ENCODE peak calls at places on chromosomes 13 and 19, in six cellular contexts. Y is choroid plexus epithelial cell, L is neural progenitor cell, Z is AG10803, U is lung, W is foreskin fibroblast. I is an unnamed sample.
A peak's percentile ranks its signal among the peaks of the same experiment; 100 is the strongest.

GRCh38 chr13:51764184-51765141 is 39.5 kb downstream of the DHRS12 start:
- DNase-seq in Z (peak; percentile 43), W (peak; percentile 88), Y (peak; percentile 81), U (no peak), L (no peak), I (peak; percentile 78)

GRCh38 chr13:90362718-90363117 is 984.8 kb upstream of the MIR17HG start:
- DNase-seq in L (no peak), Z (peak; percentile 1), U (no peak), Y (peak; percentile 10), W (no peak), I (peak; percentile 1)

GRCh38 chr13:76837811-76838210 is 48.4 kb downstream of the KCTD12 start:
- DNase-seq in Z (no peak), U (no peak), W (peak; percentile 58), L (no peak), Y (peak; percentile 43), I (no peak)

GRCh38 chr13:39263033-39263432 is 224.8 kb downstream of the NHLRC3 start:
- DNase-seq in U (no peak), Y (peak; percentile 61), L (peak; percentile 49), W (peak; percentile 72), Z (peak; percentile 17), I (peak; percentile 50)

GRCh38 chr19:959935-960502 is 24.1 kb upstream of the WDR18 start:
- DNase-seq in W (no peak), Z (no peak), L (peak; percentile 41), Y (no peak), U (no peak), I (no peak)

GRCh38 chr13:74052402-74052928 is 81.7 kb downstream of the KLF12 start:
- DNase-seq in W (no peak), U (no peak), Y (no peak), Z (no peak), L (no peak), I (no peak)

GRCh38 chr19:29093553-29093908 is 119.4 kb downstream of the UQCRFS1 start:
- DNase-seq in Y (no peak), L (no peak), U (no peak), W (no peak), Z (no peak), I (no peak)

GRCh38 chr13:66207610-66208009 is 1022.5 kb downstream of the PCDH9 start:
- DNase-seq in U (no peak), L (no peak), Z (no peak), Y (no peak), W (no peak), I (no peak)

GRCh38 chr19:6230991-6231448 is 48.8 kb downstream of the MLLT1 start:
- DNase-seq in U (no peak), Y (no peak), W (no peak), Z (no peak), L (no peak), I (no peak)

GRCh38 chr19:44653977-44654784 is 10.5 kb downstream of the PVR start:
- DNase-seq in W (peak; percentile 63), L (peak; percentile 80), Y (peak; percentile 63), U (peak; percentile 79), Z (peak; percentile 63), I (peak; percentile 46)

GRCh38 chr19:610071-610800 is 20.6 kb downstream of the HCN2 start:
- DNase-seq in Y (peak; percentile 56), Z (no peak), W (no peak), L (no peak), U (no peak), I (no peak)

GRCh38 chr19:16804176-16804575 is 25.0 kb upstream of the SIN3B start:
- DNase-seq in Y (no peak), Z (no peak), W (no peak), L (no peak), U (no peak), I (no peak)

GRCh38 chr13:39451860-39452301 is 151.1 kb downstream of the LHFPL6 start:
- DNase-seq in U (no peak), Y (peak; percentile 97), Z (peak; percentile 44), L (no peak), W (peak; percentile 14), I (peak; percentile 7)

GRCh38 chr13:39676315-39676876 is 20.9 kb downstream of the COG6 start:
- DNase-seq in Y (peak; percentile 78), W (peak; percentile 54), U (no peak), L (peak; percentile 57), Z (peak; percentile 49), I (peak; percentile 35)

GRCh38 chr13:60095300-60095699 is 68.4 kb downstream of the DIAPH3 start:
- DNase-seq in L (no peak), Z (no peak), Y (no peak), U (no peak), W (no peak), I (no peak)

GRCh38 chr19:16576690-16577530 is 4.7 kb upstream of the SLC35E1 start:
- DNase-seq in U (no peak), L (no peak), Y (no peak), Z (no peak), W (no peak), I (no peak)

GRCh38 chr19:38729653-38730469 is 14.4 kb downstream of the CAPN12 start:
- DNase-seq in Y (peak; percentile 59), W (peak; percentile 78), U (peak; percentile 74), L (peak; percentile 88), Z (peak; percentile 49), I (peak; percentile 50)

GRCh38 chr19:45485301-45486077 is 11.4 kb downstream of the RTN2 start:
- DNase-seq in Y (peak; percentile 97), U (peak; percentile 98), Z (peak; percentile 93), L (peak; percentile 99), W (peak; percentile 97), I (peak; percentile 98)

GRCh38 chr13:99151516-99151915 is 49.1 kb upstream of the UBAC2 start:
- DNase-seq in L (no peak), U (no peak), Y (peak; percentile 50), Z (peak; percentile 59), W (peak; percentile 66), I (peak; percentile 80)

GRCh38 chr19:13959962-13960862 is 7.9 kb downstream of the DCAF15 start:
- DNase-seq in L (peak; percentile 30), Z (no peak), U (no peak), Y (no peak), W (peak; percentile 19), I (no peak)

GRCh38 chr13:28606466-28606865 is 52.5 kb upstream of the POMP start:
- DNase-seq in U (no peak), Z (no peak), Y (no peak), L (no peak), W (no peak), I (no peak)

GRCh38 chr19:35205733-35206323 is 22.7 kb downstream of the FAM187B start:
- DNase-seq in L (no peak), U (no peak), Z (no peak), Y (no peak), W (no peak), I (no peak)
- H3K4me3 ChIP-seq in L (no peak overlapping the region), U (no peak overlapping the region), Z (no peak overlapping the region), Y (no peak overlapping the region), W (no peak overlapping the region), I (no peak overlapping the region)

DNA sequence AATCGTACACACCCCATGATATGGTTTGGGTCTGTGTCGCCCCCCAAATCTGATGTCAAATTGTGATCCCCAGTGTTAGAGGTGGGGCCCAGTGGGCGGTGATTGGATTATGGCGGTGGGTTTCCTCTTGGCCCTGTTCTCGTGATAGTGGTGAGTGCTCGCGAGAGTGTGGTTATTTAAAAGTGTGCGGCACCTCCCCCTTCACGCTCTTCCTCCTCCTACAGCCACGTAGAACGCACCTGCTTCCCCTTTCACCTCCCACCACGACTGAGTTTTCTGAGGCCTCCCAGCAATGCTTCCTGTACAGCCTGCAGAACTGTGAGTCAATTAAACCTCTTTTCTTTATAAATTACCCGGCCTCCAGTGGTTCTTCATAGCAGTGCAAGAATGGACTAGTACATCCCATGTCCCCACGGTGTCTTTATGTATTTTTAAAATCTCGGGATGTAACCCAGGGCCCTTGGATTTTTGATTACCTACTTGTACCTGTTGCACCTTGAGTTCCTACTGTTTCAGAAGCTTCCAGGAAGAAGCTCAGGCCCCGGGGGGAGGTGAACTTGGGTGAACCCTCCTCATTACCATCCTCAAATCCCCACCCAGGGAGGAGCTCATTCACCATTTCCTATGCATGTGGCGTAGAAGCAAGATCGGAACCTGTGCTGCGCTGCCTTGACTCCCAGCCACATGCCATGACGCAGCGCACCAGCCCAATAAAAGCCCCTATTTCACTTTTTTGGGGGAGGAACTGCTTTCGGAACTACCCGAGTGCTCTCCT is 52.4 kb downstream of the TEX29 start:
- DNase-seq in W (no peak), Y (no peak), L (no peak), Z (no peak), U (peak; percentile 24), I (no peak)
- H3K4me3 ChIP-seq in W (no peak overlapping the region), Y (no peak overlapping the region), L (no peak overlapping the region), Z (no peak overlapping the region), U (no peak overlapping the region), I (no peak overlapping the region)

GRCh38 chr19:4911786-4912672 is 2.7 kb downstream of the UHRF1 start:
- DNase-seq in L (peak; percentile 73), U (peak; percentile 70), Y (peak; percentile 100), W (peak; percentile 100), Z (peak; percentile 100), I (peak; percentile 99)
- H3K4me3 ChIP-seq in L (peak overlapping the region; percentile 96), U (no peak overlapping the region), Y (peak overlapping the region; percentile 74), W (peak overlapping the region; percentile 56), Z (peak overlapping the region; percentile 58), I (peak overlapping the region; percentile 63)

DNA sequence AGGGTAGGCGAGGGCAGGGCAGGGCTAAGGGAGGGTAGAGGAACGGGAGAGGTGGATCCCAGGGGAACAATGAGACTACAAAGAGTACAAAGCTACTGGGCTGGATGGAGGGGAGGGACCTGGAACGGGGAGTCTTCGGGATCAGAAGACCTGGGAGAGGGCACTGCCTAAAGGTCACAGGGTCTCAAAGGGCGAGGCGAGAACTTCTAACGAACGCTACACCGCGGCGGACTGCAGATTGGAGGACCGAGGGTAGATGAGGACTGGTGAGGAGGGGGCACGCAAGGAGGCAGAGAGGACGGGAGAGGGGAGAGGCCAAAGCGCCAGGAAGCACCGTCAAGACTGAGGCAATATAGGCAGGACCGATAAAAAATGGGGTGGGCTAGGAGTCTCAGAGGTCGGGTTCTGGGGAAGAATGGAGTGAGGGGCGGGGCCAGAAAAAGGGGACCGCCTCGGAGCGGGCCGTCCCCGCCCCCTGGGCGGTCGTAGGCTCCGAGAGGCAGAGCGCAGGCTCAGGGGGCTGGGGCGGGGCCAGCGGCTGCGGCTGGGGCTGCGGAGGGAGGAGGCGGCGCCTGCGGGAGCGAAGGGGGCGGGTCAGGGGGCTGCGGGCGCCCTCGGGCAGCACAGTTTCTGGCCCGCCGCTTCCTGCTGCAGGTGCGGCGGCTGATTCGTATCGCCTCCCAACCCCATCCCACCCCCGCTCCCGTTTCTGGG is 1.3 kb upstream of the KCNC3 start:
- DNase-seq in Z (peak; percentile 19), Y (peak; percentile 14), U (peak; percentile 84), L (peak; percentile 98), W (peak; percentile 41), I (no peak)
- H3K4me3 ChIP-seq in Z (no peak overlapping the region), Y (no peak overlapping the region), U (no peak overlapping the region), L (peak overlapping the region; percentile 62), W (no peak overlapping the region), I (no peak overlapping the region)

I was measured in brain microvascular endothelial cell.